ENCODE peak calls at places on chromosomes 1 and 21, in five cellular contexts. One of them, this sample, is unnamed.

GRCh38 chr1:152013664-152014237 is 20.1 kb upstream of the S100A10 start:
- DNase-seq in tibial artery: no peak
- DNase-seq in NCI-H2081: peak
- DNase-seq in ureter: no peak
- DNase-seq in stimulated activated CD8-positive, alpha-beta memory T cell treated with anti-CD3 and anti-CD28 coated beads, Interleukin-15, amount 100 ng/mL, for 24 hours: no peak
- DNase-seq in this sample: peak

GRCh38 chr1:211829343-211830054 is 1.1 kb downstream of the LPGAT1 start:
- DNase-seq in tibial artery: no peak
- DNase-seq in NCI-H2081: no peak
- DNase-seq in ureter: peak
- DNase-seq in stimulated activated CD8-positive, alpha-beta memory T cell treated with anti-CD3 and anti-CD28 coated beads, Interleukin-15, amount 100 ng/mL, for 24 hours: no peak
- DNase-seq in this sample: peak

GRCh38 chr1:175192111-175192629 is 406 bp downstream of the KIAA0040 start:
- DNase-seq in tibial artery: peak
- DNase-seq in NCI-H2081: peak
- DNase-seq in ureter: peak
- DNase-seq in stimulated activated CD8-positive, alpha-beta memory T cell treated with anti-CD3 and anti-CD28 coated beads, Interleukin-15, amount 100 ng/mL, for 24 hours: no peak
- DNase-seq in this sample: peak

GRCh38 chr1:242002072-242002471 is 3.2 kb upstream of the MAP1LC3C start:
- DNase-seq in tibial artery: no peak
- DNase-seq in NCI-H2081: no peak
- DNase-seq in ureter: no peak
- DNase-seq in stimulated activated CD8-positive, alpha-beta memory T cell treated with anti-CD3 and anti-CD28 coated beads, Interleukin-15, amount 100 ng/mL, for 24 hours: no peak
- DNase-seq in this sample: no peak

GRCh38 chr21:44433791-44434567 is 21.3 kb upstream of the LRRC3 start:
- DNase-seq in tibial artery: peak
- DNase-seq in NCI-H2081: no peak
- DNase-seq in ureter: peak
- DNase-seq in stimulated activated CD8-positive, alpha-beta memory T cell treated with anti-CD3 and anti-CD28 coated beads, Interleukin-15, amount 100 ng/mL, for 24 hours: no peak
- DNase-seq in this sample: no peak

GRCh38 chr1:97488505-97488904 is 432.3 kb downstream of the DPYD start:
- DNase-seq in tibial artery: no peak
- DNase-seq in NCI-H2081: no peak
- DNase-seq in ureter: no peak
- DNase-seq in stimulated activated CD8-positive, alpha-beta memory T cell treated with anti-CD3 and anti-CD28 coated beads, Interleukin-15, amount 100 ng/mL, for 24 hours: no peak
- DNase-seq in this sample: no peak

GRCh38 chr1:21082078-21082477 is 94.6 kb downstream of the EIF4G3 start:
- DNase-seq in tibial artery: no peak
- DNase-seq in NCI-H2081: no peak
- DNase-seq in ureter: no peak
- DNase-seq in stimulated activated CD8-positive, alpha-beta memory T cell treated with anti-CD3 and anti-CD28 coated beads, Interleukin-15, amount 100 ng/mL, for 24 hours: no peak
- DNase-seq in this sample: peak

GRCh38 chr1:117638141-117638540 is 32.3 kb downstream of the TENT5C start:
- DNase-seq in tibial artery: no peak
- DNase-seq in NCI-H2081: no peak
- DNase-seq in ureter: no peak
- DNase-seq in stimulated activated CD8-positive, alpha-beta memory T cell treated with anti-CD3 and anti-CD28 coated beads, Interleukin-15, amount 100 ng/mL, for 24 hours: no peak
- DNase-seq in this sample: no peak

GRCh38 chr1:167717351-167717750 is 4.4 kb upstream of the MPZL1 start:
- DNase-seq in tibial artery: no peak
- DNase-seq in NCI-H2081: no peak
- DNase-seq in ureter: no peak
- DNase-seq in stimulated activated CD8-positive, alpha-beta memory T cell treated with anti-CD3 and anti-CD28 coated beads, Interleukin-15, amount 100 ng/mL, for 24 hours: no peak
- DNase-seq in this sample: peak

GRCh38 chr1:87644500-87645245 is 316.0 kb downstream of the LMO4 start:
- DNase-seq in tibial artery: no peak
- DNase-seq in NCI-H2081: no peak
- DNase-seq in ureter: no peak
- DNase-seq in stimulated activated CD8-positive, alpha-beta memory T cell treated with anti-CD3 and anti-CD28 coated beads, Interleukin-15, amount 100 ng/mL, for 24 hours: no peak
- DNase-seq in this sample: peak

GRCh38 chr21:44972821-44973220 is 33.0 kb downstream of the SLX9 start:
- DNase-seq in tibial artery: peak
- DNase-seq in NCI-H2081: no peak
- DNase-seq in ureter: no peak
- DNase-seq in stimulated activated CD8-positive, alpha-beta memory T cell treated with anti-CD3 and anti-CD28 coated beads, Interleukin-15, amount 100 ng/mL, for 24 hours: no peak
- DNase-seq in this sample: peak

GRCh38 chr1:170705981-170706380 is 42.0 kb downstream of the PRRX1 start:
- DNase-seq in tibial artery: no peak
- DNase-seq in NCI-H2081: no peak
- DNase-seq in ureter: no peak
- DNase-seq in stimulated activated CD8-positive, alpha-beta memory T cell treated with anti-CD3 and anti-CD28 coated beads, Interleukin-15, amount 100 ng/mL, for 24 hours: no peak
- DNase-seq in this sample: no peak

GRCh38 chr1:209646558-209646957 is 5.7 kb downstream of the LAMB3 start:
- DNase-seq in tibial artery: no peak
- DNase-seq in NCI-H2081: no peak
- DNase-seq in ureter: no peak
- DNase-seq in stimulated activated CD8-positive, alpha-beta memory T cell treated with anti-CD3 and anti-CD28 coated beads, Interleukin-15, amount 100 ng/mL, for 24 hours: no peak
- DNase-seq in this sample: peak

GRCh38 chr1:239826209-239826608 is 265.5 kb upstream of the FMN2 start:
- DNase-seq in tibial artery: no peak
- DNase-seq in NCI-H2081: no peak
- DNase-seq in ureter: no peak
- DNase-seq in stimulated activated CD8-positive, alpha-beta memory T cell treated with anti-CD3 and anti-CD28 coated beads, Interleukin-15, amount 100 ng/mL, for 24 hours: no peak
- DNase-seq in this sample: no peak